ENCODE peak calls at places on chromosome 11, in ten cellular contexts. N, U, E, I, M, O, J, A, S and Y are unnamed samples.

GRCh38 chr11:119589011-119589410 is 140.0 kb downstream of the NECTIN1 start:
- DNase-seq in N (no peak), U (no peak), E (no peak), I (no peak), M (no peak), O (no peak), J (no peak), A (no peak), S (no peak), Y (no peak)

GRCh38 chr11:44467931-44468330 is 97.5 kb upstream of the CD82 start:
- DNase-seq in N (no peak), U (no peak), E (no peak), I (no peak), M (no peak), O (no peak), J (no peak), A (no peak), S (no peak), Y (no peak)

GRCh38 chr11:70727021-70727420 is 328.7 kb downstream of the CTTN start:
- DNase-seq in N (no peak), U (no peak), E (no peak), I (no peak), M (no peak), O (no peak), J (no peak), A (no peak), S (no peak), Y (no peak)

GRCh38 chr11:75536786-75537629 is 11.3 kb upstream of the GDPD5 start:
- DNase-seq in N (no peak), U (no peak), E (no peak), I (peak; percentile 60), M (no peak), O (no peak), J (no peak), A (peak; percentile 41), S (no peak), Y (peak; percentile 68)

GRCh38 chr11:16252373-16252772 is 104.0 kb downstream of the SOX6 start:
- DNase-seq in N (no peak), U (peak; percentile 12), E (peak; percentile 2), I (peak; percentile 4), M (no peak), O (no peak), J (no peak), A (peak; percentile 23), S (no peak), Y (no peak)

GRCh38 chr11:126140932-126141291 is 70.5 kb downstream of the RPUSD4 start:
- DNase-seq in N (no peak), U (no peak), E (peak; percentile 35), I (no peak), M (peak; percentile 78), O (peak; percentile 80), J (peak; percentile 57), A (peak; percentile 70), S (peak; percentile 37), Y (no peak)

GRCh38 chr11:128970598-128971190 is 28.0 kb upstream of the TP53AIP1 start:
- DNase-seq in N (no peak), U (no peak), E (no peak), I (no peak), M (no peak), O (no peak), J (no peak), A (no peak), S (no peak), Y (no peak)

GRCh38 chr11:13110929-13111812 is 102.1 kb downstream of the RASSF10 start:
- DNase-seq in N (no peak), U (no peak), E (peak; percentile 95), I (peak; percentile 64), M (no peak), O (no peak), J (no peak), A (peak; percentile 76), S (no peak), Y (no peak)

GRCh38 chr11:119878990-119879389 is 150.0 kb upstream of the NECTIN1 start:
- DNase-seq in N (no peak), U (no peak), E (no peak), I (no peak), M (no peak), O (no peak), J (no peak), A (no peak), S (no peak), Y (no peak)

GRCh38 chr11:134654161-134654915 is 242.3 kb upstream of the B3GAT1 start:
- DNase-seq in N (no peak), U (no peak), E (no peak), I (no peak), M (no peak), O (no peak), J (no peak), A (no peak), S (no peak), Y (no peak)

GRCh38 chr11:120827820-120828219 is 196.1 kb upstream of the TBCEL start:
- DNase-seq in N (no peak), U (no peak), E (no peak), I (no peak), M (no peak), O (no peak), J (no peak), A (no peak), S (peak; percentile 18), Y (no peak)

GRCh38 chr11:118109231-118109630 is 22.5 kb upstream of the SMIM35 start:
- DNase-seq in N (peak; percentile 66), U (no peak), E (no peak), I (no peak), M (no peak), O (no peak), J (no peak), A (peak; percentile 4), S (no peak), Y (no peak)

GRCh38 chr11:123838199-123838598 is 32.0 kb upstream of the OR6M1 start:
- DNase-seq in N (no peak), U (no peak), E (no peak), I (no peak), M (no peak), O (no peak), J (no peak), A (no peak), S (no peak), Y (no peak)

GRCh38 chr11:44016546-44017442 is 31.0 kb upstream of the ACCSL start:
- DNase-seq in N (no peak), U (no peak), E (no peak), I (no peak), M (no peak), O (no peak), J (no peak), A (peak; percentile 12), S (no peak), Y (no peak)

GRCh38 chr11:33507967-33508366 is 192.7 kb downstream of the C11orf91 start:
- DNase-seq in N (no peak), U (peak; percentile 21), E (no peak), I (peak; percentile 35), M (no peak), O (no peak), J (no peak), A (peak; percentile 53), S (no peak), Y (no peak)

GRCh38 chr11:9980931-9981330 is 313.1 kb downstream of the SBF2 start:
- DNase-seq in N (no peak), U (no peak), E (no peak), I (no peak), M (no peak), O (no peak), J (no peak), A (no peak), S (no peak), Y (no peak)

GRCh38 chr11:9977554-9977953 is 313.7 kb downstream of the SWAP70 start:
- DNase-seq in N (no peak), U (no peak), E (peak; percentile 57), I (no peak), M (no peak), O (no peak), J (no peak), A (no peak), S (no peak), Y (no peak)

GRCh38 chr11:9982127-9982795 is 311.8 kb downstream of the SBF2 start:
- DNase-seq in N (no peak), U (no peak), E (peak; percentile 79), I (peak; percentile 51), M (no peak), O (no peak), J (no peak), A (no peak), S (no peak), Y (no peak)

GRCh38 chr11:9982796-9983579 is 311.0 kb downstream of the SBF2 start:
- DNase-seq in N (no peak), U (peak; percentile 71), E (no peak), I (peak; percentile 97), M (no peak), O (no peak), J (peak; percentile 38), A (peak; percentile 40), S (no peak), Y (no peak)
- TF ChIP-seq POLR2A in N (no peak), U (no peak), E (no peak), I (no peak), M (no peak), O (no peak), J (no peak), A (no peak), S (no peak), Y (no peak)

GRCh38 chr11:64165842-64166635 is at the start of gene MACROD1:
- DNase-seq in N (peak; percentile 92), U (peak; percentile 86), E (peak; percentile 84), I (peak; percentile 91), M (peak; percentile 95), O (peak; percentile 78), J (peak; percentile 94), A (peak; percentile 75), S (peak; percentile 93), Y (peak; percentile 89)
- TF ChIP-seq POLR2A in N (peak; percentile 82), U (peak; percentile 63), E (peak; percentile 71), I (peak; percentile 45), M (peak; percentile 86), O (no peak), J (peak; percentile 64), A (no peak), S (no peak), Y (peak; percentile 69)

DNA sequence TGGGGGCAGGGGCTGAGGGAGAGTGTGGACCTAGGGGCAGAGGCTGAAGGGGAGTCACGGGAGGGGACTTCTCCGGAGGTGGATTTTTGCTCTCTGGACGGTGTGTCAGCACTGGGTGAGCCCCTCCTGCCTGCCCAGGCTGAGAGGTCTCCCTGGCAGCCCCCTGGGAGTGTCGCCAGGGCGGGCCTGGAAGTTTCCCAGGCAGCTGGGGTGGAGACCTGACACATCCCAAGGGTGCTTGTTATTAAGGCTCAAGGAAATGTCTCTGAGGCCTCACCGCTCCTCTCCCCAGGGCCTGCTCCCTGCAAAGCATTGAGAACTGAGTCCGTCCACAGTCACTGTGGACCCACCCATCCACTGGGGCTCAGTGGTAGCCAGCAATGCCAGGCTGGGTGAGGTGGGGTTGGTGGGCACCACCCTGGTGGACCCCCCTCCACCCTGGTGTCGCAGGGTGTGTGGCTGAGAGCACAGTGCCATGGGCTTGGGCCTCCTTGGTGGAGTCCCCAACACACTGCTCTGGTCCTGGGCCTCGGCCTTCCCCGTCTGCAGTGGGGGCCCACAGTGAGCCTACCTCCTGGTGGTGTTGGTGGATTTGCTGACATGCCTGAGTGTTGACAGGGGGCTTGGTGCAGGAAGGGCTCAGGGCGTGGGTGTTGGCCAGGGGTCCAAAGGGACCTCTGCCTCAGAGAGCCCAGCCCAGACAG is 2.5 kb downstream of the CD81 start:
- DNase-seq in N (peak; percentile 61), U (no peak), E (no peak), I (no peak), M (no peak), O (peak; percentile 54), J (no peak), A (no peak), S (peak; percentile 77), Y (no peak)
- TF ChIP-seq POLR2A in N (no peak), U (no peak), E (no peak), I (no peak), M (no peak), O (no peak), J (no peak), A (no peak), S (no peak), Y (no peak)

GRCh38 chr11:111540114-111540920 is at the start of gene LAYN:
- DNase-seq in N (peak; percentile 76), U (no peak), E (no peak), I (no peak), M (peak; percentile 51), O (no peak), J (peak; percentile 46), A (peak; percentile 62), S (peak; percentile 82), Y (no peak)
- TF ChIP-seq POLR2A in N (peak; percentile 31), U (no peak), E (no peak), I (no peak), M (peak; percentile 70), O (peak; percentile 47), J (peak; percentile 31), A (peak; percentile 79), S (no peak), Y (no peak)